ENCODE peak calls at places on chromosome 6, in ten cellular contexts. R is psoas muscle, J is ACHN, X is D341Med, F is GM04504, G is ovary, S is T-helper 2 cell, A is DMS153, O is HuH-7.5, P is HS-5. E is an unnamed sample.

GRCh38 chr6:106309024-106309423 is 16.5 kb downstream of the ATG5 start:
- DNase-seq in X (no peak), G (no peak), P (no peak), R (no peak), F (no peak), A (no peak), J (no peak), S (no peak), O (no peak), E (no peak)

GRCh38 chr6:130632288-130632687 is 194.9 kb upstream of the SMLR1 start:
- DNase-seq in S (no peak), O (no peak), A (peak), X (no peak), P (no peak), F (no peak), R (no peak), G (no peak), J (no peak), E (no peak)

GRCh38 chr6:24949020-24949569 is 13.3 kb upstream of the RIPOR2 start:
- DNase-seq in P (no peak), J (no peak), S (peak), X (no peak), A (no peak), O (no peak), R (no peak), G (no peak), F (no peak), E (no peak)

GRCh38 chr6:133055527-133055966 is 185.6 kb upstream of the EYA4 start:
- DNase-seq in O (no peak), X (no peak), J (no peak), S (no peak), A (no peak), G (no peak), F (no peak), R (no peak), P (no peak), E (no peak)

GRCh38 chr6:103578115-103578514 is 1281.6 kb downstream of the HACE1 start:
- DNase-seq in G (no peak), J (no peak), F (no peak), P (no peak), A (no peak), X (no peak), O (no peak), S (no peak), R (no peak), E (no peak)

GRCh38 chr6:70310063-70310694 is 7.3 kb upstream of the COL9A1 start:
- DNase-seq in A (peak), S (no peak), O (no peak), R (no peak), P (peak), F (peak), G (no peak), X (no peak), J (peak), E (peak)

GRCh38 chr6:55841341-55841740 is 34.0 kb downstream of the BMP5 start:
- DNase-seq in A (no peak), J (no peak), X (no peak), F (no peak), S (no peak), G (no peak), P (no peak), O (no peak), R (no peak), E (no peak)

GRCh38 chr6:39313526-39314272 is 520 bp downstream of the KCNK17 start:
- DNase-seq in F (no peak), X (peak), O (no peak), S (no peak), R (no peak), A (no peak), P (no peak), J (no peak), G (no peak), E (no peak)

GRCh38 chr6:7058250-7058923 is 49.4 kb upstream of the RREB1 start:
- DNase-seq in J (peak), A (peak), O (peak), F (peak), G (no peak), P (peak), X (no peak), R (peak), S (no peak), E (peak)

GRCh38 chr6:37306624-37307222 is 47.1 kb upstream of the RNF8 start:
- DNase-seq in X (no peak), G (no peak), S (no peak), A (no peak), R (no peak), P (no peak), F (no peak), O (no peak), J (no peak), E (no peak)

GRCh38 chr6:169035381-169036280 is 218.0 kb downstream of the THBS2 start:
- DNase-seq in O (no peak), A (no peak), J (no peak), R (no peak), G (no peak), X (no peak), S (no peak), F (no peak), P (no peak), E (peak)

GRCh38 chr6:142384455-142385332 is 82.9 kb downstream of the ADGRG6 start:
- DNase-seq in S (no peak), F (peak), P (peak), O (no peak), R (no peak), G (no peak), J (no peak), A (no peak), X (no peak), E (no peak)

GRCh38 chr6:135043364-135043763 is 11.3 kb downstream of the HBS1L start:
- DNase-seq in G (no peak), J (no peak), S (no peak), P (no peak), F (no peak), O (no peak), A (no peak), R (no peak), X (no peak), E (no peak)

GRCh38 chr6:111789593-111789992 is 83.7 kb downstream of the FYN start:
- DNase-seq in G (no peak), O (no peak), X (no peak), A (no peak), F (no peak), R (peak), S (no peak), P (no peak), J (no peak), E (peak)

GRCh38 chr6:68728124-68728523 is 93.0 kb downstream of the ADGRB3 start:
- DNase-seq in J (no peak), R (no peak), S (no peak), X (no peak), P (no peak), A (no peak), F (no peak), O (no peak), G (no peak), E (peak)

GRCh38 chr6:134035823-134036296 is 16.6 kb downstream of the SLC2A12 start:
- DNase-seq in F (no peak), S (no peak), R (no peak), X (no peak), J (no peak), G (no peak), O (no peak), P (no peak), A (peak), E (peak)

GRCh38 chr6:15626878-15627683 is 35.7 kb downstream of the DTNBP1 start:
- DNase-seq in O (no peak), S (no peak), A (no peak), P (no peak), F (no peak), G (no peak), X (no peak), R (no peak), J (no peak), E (no peak)

GRCh38 chr6:170561550-170561949 is 7.4 kb downstream of the TBP start:
- DNase-seq in G (no peak), R (no peak), X (no peak), F (no peak), O (no peak), S (no peak), A (no peak), J (no peak), P (no peak), E (no peak)

GRCh38 chr6:76984572-76984971 is 478.7 kb downstream of the HTR1B start:
- DNase-seq in O (no peak), J (no peak), X (no peak), A (no peak), S (no peak), P (peak), F (no peak), G (no peak), R (no peak), E (no peak)

GRCh38 chr6:150202934-150203333 is 60.1 kb downstream of the PPP1R14C start:
- DNase-seq in F (no peak), S (no peak), P (no peak), J (no peak), R (no peak), A (no peak), X (no peak), O (no peak), G (no peak), E (no peak)

GRCh38 chr6:158046201-158047119 is 64.8 kb downstream of the SYNJ2 start:
- DNase-seq in A (no peak), S (no peak), F (no peak), X (no peak), J (no peak), R (peak), P (no peak), O (no peak), G (no peak), E (no peak)

GRCh38 chr6:15274696-15275387 is 29.0 kb downstream of the JARID2 start:
- DNase-seq in X (no peak), J (no peak), S (no peak), G (no peak), P (no peak), A (no peak), F (no peak), R (no peak), O (no peak), E (no peak)

GRCh38 chr6:157221049-157221816 is 102.1 kb downstream of the TMEM242 start:
- DNase-seq in J (peak), O (peak), R (peak), P (peak), A (peak), S (peak), F (no peak), X (peak), G (peak), E (no peak)

GRCh38 chr6:24196198-24196597 is 70.2 kb downstream of the NRSN1 start:
- DNase-seq in P (no peak), G (no peak), A (no peak), O (no peak), R (no peak), J (no peak), S (no peak), F (no peak), X (no peak), E (no peak)

GRCh38 chr6:7413151-7413823 is 23.7 kb downstream of the RIOK1 start:
- DNase-seq in O (no peak), A (no peak), J (no peak), G (no peak), P (no peak), X (no peak), R (no peak), F (no peak), S (no peak), E (no peak)

GRCh38 chr6:14520029-14520428 is 402.5 kb downstream of the CD83 start:
- DNase-seq in P (no peak), F (no peak), R (no peak), X (no peak), A (no peak), G (no peak), J (no peak), O (no peak), S (no peak), E (no peak)

GRCh38 chr6:12173670-12174069 is 116.5 kb upstream of the EDN1 start:
- DNase-seq in F (no peak), J (no peak), X (no peak), G (no peak), R (no peak), O (no peak), S (no peak), A (no peak), P (no peak), E (no peak)

GRCh38 chr6:39114707-39115599 is at the start of gene SAYSD1:
- DNase-seq in S (peak), G (peak), R (peak), O (peak), X (peak), A (peak), P (peak), F (peak), J (peak), E (peak)

GRCh38 chr6:45640081-45640491 is 262.4 kb upstream of the SUPT3H start:
- DNase-seq in P (no peak), S (no peak), F (peak), J (no peak), X (no peak), A (no peak), R (no peak), G (no peak), O (no peak), E (no peak)

GRCh38 chr6:33455051-33455450 is 675 bp downstream of the ZBTB9 start:
- DNase-seq in S (no peak), X (no peak), O (no peak), J (no peak), P (no peak), F (no peak), A (no peak), R (no peak), G (no peak), E (no peak)

GRCh38 chr6:19836799-19837510 is at the start of gene ID4:
- DNase-seq in S (no peak), G (peak), R (peak), P (no peak), J (peak), X (peak), O (peak), F (peak), A (peak), E (peak)

GRCh38 chr6:106128981-106129761 is 43.0 kb downstream of the PRDM1 start:
- DNase-seq in X (no peak), G (no peak), R (no peak), P (peak), S (no peak), O (no peak), A (no peak), J (no peak), F (peak), E (peak)

GRCh38 chr6:1544000-1544399 is 65.7 kb upstream of the FOXC1 start:
- DNase-seq in A (no peak), S (no peak), P (no peak), O (no peak), J (no peak), R (no peak), G (no peak), F (no peak), X (no peak), E (no peak)

GRCh38 chr6:41469951-41470340 is 76.2 kb upstream of the FOXP4 start:
- DNase-seq in X (no peak), S (no peak), R (no peak), F (no peak), P (no peak), J (no peak), A (no peak), G (peak), O (no peak), E (no peak)

E was measured in skeletal muscle cell.